ENCODE peak calls at places on chromosomes 11 and 22, in six cellular contexts. One of them, this sample, is unnamed.

GRCh38 chr11:1001682-1002081 is 34.8 kb downstream of the MUC6 start:
- DNase-seq in activated T-helper 1 cell treated with anti-CD3 and anti-CD28 coated beads, Interleukin-12 subunit alpha, Interleukin-12 subunit beta, Interleukin-2, Interleukin-4 antibody, amounts not matched to agents 30 ng/mL and 10 ng/mL and 1 ng/mL, durations not matched to agents 14 hours and 24 hours and 36 hours: no peak
- DNase-seq in HTR-8/SVneo: no peak
- DNase-seq in DMS153: no peak
- DNase-seq in activated T-cell treated with anti-CD3 and anti-CD28 coated beads, Interleukin-2, amount 50 U/mL, for 72 hours: no peak
- DNase-seq in GM13977: no peak
- DNase-seq in this sample: no peak

GRCh38 chr22:31106001-31106571 is 1.3 kb downstream of the SELENOM start:
- DNase-seq in GM13977: no peak
- DNase-seq in HTR-8/SVneo: no peak
- DNase-seq in DMS153: no peak
- DNase-seq in activated T-helper 1 cell treated with anti-CD3 and anti-CD28 coated beads, Interleukin-12 subunit alpha, Interleukin-12 subunit beta, Interleukin-2, Interleukin-4 antibody, amounts not matched to agents 30 ng/mL and 10 ng/mL and 1 ng/mL, durations not matched to agents 14 hours and 24 hours and 36 hours: no peak
- DNase-seq in activated T-cell treated with anti-CD3 and anti-CD28 coated beads, Interleukin-2, amount 50 U/mL, for 72 hours: no peak
- DNase-seq in this sample: no peak

GRCh38 chr11:16856022-16856471 is 117.6 kb downstream of the C11orf58 start:
- DNase-seq in activated T-cell treated with anti-CD3 and anti-CD28 coated beads, Interleukin-2, amount 50 U/mL, for 72 hours: no peak
- DNase-seq in GM13977: no peak
- DNase-seq in DMS153: no peak
- DNase-seq in HTR-8/SVneo: no peak
- DNase-seq in activated T-helper 1 cell treated with anti-CD3 and anti-CD28 coated beads, Interleukin-12 subunit alpha, Interleukin-12 subunit beta, Interleukin-2, Interleukin-4 antibody, amounts not matched to agents 30 ng/mL and 10 ng/mL and 1 ng/mL, durations not matched to agents 14 hours and 24 hours and 36 hours: no peak
- DNase-seq in this sample: no peak

GRCh38 chr22:50612715-50613221 is 12.2 kb downstream of the MAPK8IP2 start:
- DNase-seq in activated T-cell treated with anti-CD3 and anti-CD28 coated beads, Interleukin-2, amount 50 U/mL, for 72 hours: no peak
- DNase-seq in activated T-helper 1 cell treated with anti-CD3 and anti-CD28 coated beads, Interleukin-12 subunit alpha, Interleukin-12 subunit beta, Interleukin-2, Interleukin-4 antibody, amounts not matched to agents 30 ng/mL and 10 ng/mL and 1 ng/mL, durations not matched to agents 14 hours and 24 hours and 36 hours: no peak
- DNase-seq in DMS153: peak
- DNase-seq in GM13977: peak
- DNase-seq in HTR-8/SVneo: no peak
- DNase-seq in this sample: peak

GRCh38 chr11:12800032-12800671 is 125.9 kb downstream of the TEAD1 start:
- DNase-seq in activated T-cell treated with anti-CD3 and anti-CD28 coated beads, Interleukin-2, amount 50 U/mL, for 72 hours: no peak
- DNase-seq in DMS153: peak
- DNase-seq in HTR-8/SVneo: peak
- DNase-seq in activated T-helper 1 cell treated with anti-CD3 and anti-CD28 coated beads, Interleukin-12 subunit alpha, Interleukin-12 subunit beta, Interleukin-2, Interleukin-4 antibody, amounts not matched to agents 30 ng/mL and 10 ng/mL and 1 ng/mL, durations not matched to agents 14 hours and 24 hours and 36 hours: no peak
- DNase-seq in GM13977: no peak
- DNase-seq in this sample: no peak

GRCh38 chr11:16777576-16777975 is 39.1 kb downstream of the C11orf58 start:
- DNase-seq in activated T-cell treated with anti-CD3 and anti-CD28 coated beads, Interleukin-2, amount 50 U/mL, for 72 hours: no peak
- DNase-seq in GM13977: no peak
- DNase-seq in activated T-helper 1 cell treated with anti-CD3 and anti-CD28 coated beads, Interleukin-12 subunit alpha, Interleukin-12 subunit beta, Interleukin-2, Interleukin-4 antibody, amounts not matched to agents 30 ng/mL and 10 ng/mL and 1 ng/mL, durations not matched to agents 14 hours and 24 hours and 36 hours: no peak
- DNase-seq in HTR-8/SVneo: no peak
- DNase-seq in DMS153: no peak
- DNase-seq in this sample: no peak

GRCh38 chr22:31148953-31149627 is 8.8 kb upstream of the PLA2G3 start:
- DNase-seq in GM13977: peak
- DNase-seq in activated T-cell treated with anti-CD3 and anti-CD28 coated beads, Interleukin-2, amount 50 U/mL, for 72 hours: peak
- DNase-seq in HTR-8/SVneo: peak
- DNase-seq in activated T-helper 1 cell treated with anti-CD3 and anti-CD28 coated beads, Interleukin-12 subunit alpha, Interleukin-12 subunit beta, Interleukin-2, Interleukin-4 antibody, amounts not matched to agents 30 ng/mL and 10 ng/mL and 1 ng/mL, durations not matched to agents 14 hours and 24 hours and 36 hours: no peak
- DNase-seq in DMS153: peak
- DNase-seq in this sample: peak

GRCh38 chr11:36500315-36500721 is 9.8 kb downstream of the TRAF6 start:
- DNase-seq in activated T-cell treated with anti-CD3 and anti-CD28 coated beads, Interleukin-2, amount 50 U/mL, for 72 hours: no peak
- DNase-seq in GM13977: peak
- DNase-seq in activated T-helper 1 cell treated with anti-CD3 and anti-CD28 coated beads, Interleukin-12 subunit alpha, Interleukin-12 subunit beta, Interleukin-2, Interleukin-4 antibody, amounts not matched to agents 30 ng/mL and 10 ng/mL and 1 ng/mL, durations not matched to agents 14 hours and 24 hours and 36 hours: no peak
- DNase-seq in DMS153: no peak
- DNase-seq in HTR-8/SVneo: peak
- DNase-seq in this sample: peak

GRCh38 chr22:17872491-17872890 is 98.2 kb upstream of the BID start:
- DNase-seq in HTR-8/SVneo: no peak
- DNase-seq in activated T-helper 1 cell treated with anti-CD3 and anti-CD28 coated beads, Interleukin-12 subunit alpha, Interleukin-12 subunit beta, Interleukin-2, Interleukin-4 antibody, amounts not matched to agents 30 ng/mL and 10 ng/mL and 1 ng/mL, durations not matched to agents 14 hours and 24 hours and 36 hours: no peak
- DNase-seq in GM13977: no peak
- DNase-seq in activated T-cell treated with anti-CD3 and anti-CD28 coated beads, Interleukin-2, amount 50 U/mL, for 72 hours: no peak
- DNase-seq in DMS153: no peak
- DNase-seq in this sample: no peak

GRCh38 chr22:19194751-19195536 is 16.4 kb upstream of the SLC25A1 start:
- DNase-seq in activated T-helper 1 cell treated with anti-CD3 and anti-CD28 coated beads, Interleukin-12 subunit alpha, Interleukin-12 subunit beta, Interleukin-2, Interleukin-4 antibody, amounts not matched to agents 30 ng/mL and 10 ng/mL and 1 ng/mL, durations not matched to agents 14 hours and 24 hours and 36 hours: no peak
- DNase-seq in HTR-8/SVneo: no peak
- DNase-seq in activated T-cell treated with anti-CD3 and anti-CD28 coated beads, Interleukin-2, amount 50 U/mL, for 72 hours: no peak
- DNase-seq in GM13977: no peak
- DNase-seq in DMS153: no peak
- DNase-seq in this sample: no peak

GRCh38 chr22:23289851-23290724 is 109.8 kb downstream of the BCR start:
- DNase-seq in HTR-8/SVneo: peak
- DNase-seq in activated T-helper 1 cell treated with anti-CD3 and anti-CD28 coated beads, Interleukin-12 subunit alpha, Interleukin-12 subunit beta, Interleukin-2, Interleukin-4 antibody, amounts not matched to agents 30 ng/mL and 10 ng/mL and 1 ng/mL, durations not matched to agents 14 hours and 24 hours and 36 hours: peak
- DNase-seq in GM13977: peak
- DNase-seq in DMS153: no peak
- DNase-seq in activated T-cell treated with anti-CD3 and anti-CD28 coated beads, Interleukin-2, amount 50 U/mL, for 72 hours: peak
- DNase-seq in this sample: peak

GRCh38 chr22:47012589-47013365 is 250.3 kb downstream of the TBC1D22A start:
- DNase-seq in HTR-8/SVneo: no peak
- DNase-seq in GM13977: no peak
- DNase-seq in DMS153: no peak
- DNase-seq in activated T-cell treated with anti-CD3 and anti-CD28 coated beads, Interleukin-2, amount 50 U/mL, for 72 hours: no peak
- DNase-seq in activated T-helper 1 cell treated with anti-CD3 and anti-CD28 coated beads, Interleukin-12 subunit alpha, Interleukin-12 subunit beta, Interleukin-2, Interleukin-4 antibody, amounts not matched to agents 30 ng/mL and 10 ng/mL and 1 ng/mL, durations not matched to agents 14 hours and 24 hours and 36 hours: no peak
- DNase-seq in this sample: no peak

GRCh38 chr11:118910309-118911112 is 15.2 kb downstream of the BCL9L start:
- DNase-seq in activated T-helper 1 cell treated with anti-CD3 and anti-CD28 coated beads, Interleukin-12 subunit alpha, Interleukin-12 subunit beta, Interleukin-2, Interleukin-4 antibody, amounts not matched to agents 30 ng/mL and 10 ng/mL and 1 ng/mL, durations not matched to agents 14 hours and 24 hours and 36 hours: no peak
- DNase-seq in GM13977: no peak
- DNase-seq in activated T-cell treated with anti-CD3 and anti-CD28 coated beads, Interleukin-2, amount 50 U/mL, for 72 hours: peak
- DNase-seq in DMS153: no peak
- DNase-seq in HTR-8/SVneo: peak
- DNase-seq in this sample: no peak

GRCh38 chr11:980438-981365 is 55.0 kb downstream of the AP2A2 start:
- DNase-seq in GM13977: no peak
- DNase-seq in HTR-8/SVneo: no peak
- DNase-seq in DMS153: no peak
- DNase-seq in activated T-cell treated with anti-CD3 and anti-CD28 coated beads, Interleukin-2, amount 50 U/mL, for 72 hours: no peak
- DNase-seq in activated T-helper 1 cell treated with anti-CD3 and anti-CD28 coated beads, Interleukin-12 subunit alpha, Interleukin-12 subunit beta, Interleukin-2, Interleukin-4 antibody, amounts not matched to agents 30 ng/mL and 10 ng/mL and 1 ng/mL, durations not matched to agents 14 hours and 24 hours and 36 hours: no peak
- DNase-seq in this sample: no peak